ENCODE peak calls at places on chromosome X, in nine cellular contexts. A is tibial nerve; N is Peyer's patch; X is AG09309; D is prostate gland; L is CD8-positive, alpha-beta T cell; U is PC-9; S is coronary artery; Q is BJ. P is an unnamed sample.

GRCh38 chrX:68983004-68983857 is 154.4 kb downstream of the EFNB1 start:
- DNase-seq in S (no peak), D (peak), L (no peak), A (no peak), U (no peak), N (no peak), Q (no peak), X (no peak), P (no peak)

GRCh38 chrX:154748712-154749339 is 2.1 kb downstream of the GAB3 start:
- DNase-seq in Q (no peak), X (no peak), L (peak), N (no peak), U (peak), S (no peak), A (peak), D (no peak), P (no peak)

GRCh38 chrX:132615396-132616131 is 126.7 kb upstream of the MBNL3 start:
- DNase-seq in D (peak), X (no peak), L (no peak), A (peak), U (peak), S (no peak), N (no peak), Q (no peak), P (no peak)

GRCh38 chrX:78625292-78625909 is 33.7 kb downstream of the RTL3 start:
- DNase-seq in L (no peak), A (no peak), S (no peak), N (no peak), X (no peak), Q (no peak), D (no peak), U (no peak), P (no peak)

GRCh38 chrX:79147477-79147876 is 3.0 kb downstream of the GPR174 start:
- DNase-seq in U (no peak), A (no peak), S (no peak), L (no peak), N (no peak), D (no peak), Q (no peak), X (no peak), P (no peak)

GRCh38 chrX:46279214-46279924 is 265.9 kb downstream of the ZNF674 start:
- DNase-seq in S (no peak), X (no peak), Q (no peak), L (no peak), A (no peak), N (no peak), D (no peak), U (no peak), P (no peak)

GRCh38 chrX:50073601-50074000 is 127.2 kb downstream of the AKAP4 start:
- DNase-seq in N (no peak), S (no peak), Q (no peak), A (no peak), L (no peak), U (no peak), D (no peak), X (no peak), P (no peak)

GRCh38 chrX:135185795-135186443 is 14.7 kb upstream of the CT55 start:
- DNase-seq in X (peak), L (peak), N (no peak), Q (peak), D (peak), A (peak), U (peak), S (no peak), P (peak)

GRCh38 chrX:77076896-77077295 is 370.3 kb upstream of the FGF16 start:
- DNase-seq in U (no peak), Q (no peak), X (no peak), N (no peak), L (no peak), A (no peak), D (no peak), S (no peak), P (no peak)

GRCh38 chrX:43508694-43509093 is 147.4 kb upstream of the MAOA start:
- DNase-seq in S (no peak), L (no peak), Q (no peak), A (no peak), U (no peak), D (no peak), N (no peak), X (no peak), P (no peak)

GRCh38 chrX:153397256-153397960 is 3.7 kb downstream of the PNMA6E start:
- DNase-seq in D (no peak), A (no peak), U (no peak), L (no peak), N (no peak), X (no peak), S (no peak), Q (no peak), P (no peak)

GRCh38 chrX:123731258-123731986 is 1.4 kb downstream of the THOC2 start:
- DNase-seq in L (no peak), D (no peak), N (peak), Q (no peak), A (no peak), U (no peak), S (no peak), X (no peak), P (no peak)

GRCh38 chrX:42886519-42886918 is 108.6 kb upstream of the PPP1R2C start:
- DNase-seq in X (no peak), D (no peak), L (no peak), S (no peak), A (no peak), U (no peak), Q (no peak), N (no peak), P (no peak)

GRCh38 chrX:110087485-110088356 is 84.8 kb downstream of the TMEM164 start:
- DNase-seq in L (no peak), X (peak), D (no peak), A (peak), N (no peak), Q (peak), S (no peak), U (peak), P (peak)

GRCh38 chrX:12403474-12404082 is 265.3 kb downstream of the FRMPD4 start:
- DNase-seq in Q (no peak), D (no peak), L (no peak), S (no peak), N (no peak), X (no peak), A (no peak), U (no peak), P (no peak)

GRCh38 chrX:7100022-7100421 is 47.5 kb upstream of the STS start:
- DNase-seq in S (no peak), D (no peak), L (no peak), A (no peak), Q (no peak), X (no peak), N (no peak), U (no peak), P (no peak)

GRCh38 chrX:41441934-41442823 is 5.0 kb upstream of the NYX start:
- DNase-seq in L (peak), N (peak), U (peak), A (peak), Q (peak), X (peak), D (peak), S (peak), P (peak)

GRCh38 chrX:133640161-133641015 is 225.1 kb upstream of the GPC4 start:
- DNase-seq in X (no peak), N (no peak), U (no peak), Q (no peak), A (no peak), D (no peak), S (no peak), L (no peak), P (no peak)

GRCh38 chrX:13159886-13160285 is 115.5 kb upstream of the FAM9C start:
- DNase-seq in A (no peak), Q (no peak), S (no peak), U (no peak), X (no peak), L (no peak), N (no peak), D (no peak), P (no peak)

GRCh38 chrX:48919360-48919821 is 567 bp upstream of the PIM2 start:
- DNase-seq in X (no peak), Q (no peak), N (no peak), A (no peak), U (no peak), S (no peak), L (no peak), D (no peak), P (no peak)

GRCh38 chrX:39903343-39903742 is 194.4 kb downstream of the BCOR start:
- DNase-seq in S (no peak), U (no peak), A (no peak), Q (peak), X (peak), L (no peak), N (no peak), D (no peak), P (no peak)

GRCh38 chrX:118724352-118724751 is 3.1 kb upstream of the IL13RA1 start:
- DNase-seq in Q (no peak), U (no peak), S (no peak), N (no peak), L (no peak), D (no peak), A (no peak), X (no peak), P (no peak)
- H3K4me3 ChIP-seq in Q (no peak), U (no peak), S (no peak), N (no peak), L (no peak), D (no peak), A (no peak), X (no peak), P (no peak)

GRCh38 chrX:56557376-56557929 is 6.0 kb upstream of the UBQLN2 start:
- DNase-seq in N (no peak), L (no peak), D (no peak), U (no peak), A (no peak), S (no peak), X (no peak), Q (no peak), P (no peak)
- H3K4me3 ChIP-seq in N (no peak), L (no peak), D (no peak), U (no peak), A (no peak), S (no peak), X (no peak), Q (no peak), P (no peak)

GRCh38 chrX:74446876-74447275 is 25.6 kb downstream of the SLC16A2 start:
- DNase-seq in S (peak), D (no peak), A (no peak), U (no peak), Q (no peak), N (no peak), L (no peak), X (no peak), P (no peak)

GRCh38 chrX:74449937-74450330 is 28.6 kb downstream of the SLC16A2 start:
- DNase-seq in D (no peak), X (peak), L (no peak), A (no peak), U (no peak), N (no peak), S (no peak), Q (peak), P (no peak)

GRCh38 chrX:74449322-74449936 is 28.1 kb downstream of the SLC16A2 start:
- DNase-seq in N (no peak), Q (no peak), D (peak), S (peak), U (no peak), X (no peak), L (no peak), A (no peak), P (no peak)

GRCh38 chrX:74450803-74451449 is 29.6 kb downstream of the SLC16A2 start:
- DNase-seq in D (no peak), L (no peak), X (peak), U (no peak), Q (peak), A (peak), N (no peak), S (peak), P (peak)

DNA sequence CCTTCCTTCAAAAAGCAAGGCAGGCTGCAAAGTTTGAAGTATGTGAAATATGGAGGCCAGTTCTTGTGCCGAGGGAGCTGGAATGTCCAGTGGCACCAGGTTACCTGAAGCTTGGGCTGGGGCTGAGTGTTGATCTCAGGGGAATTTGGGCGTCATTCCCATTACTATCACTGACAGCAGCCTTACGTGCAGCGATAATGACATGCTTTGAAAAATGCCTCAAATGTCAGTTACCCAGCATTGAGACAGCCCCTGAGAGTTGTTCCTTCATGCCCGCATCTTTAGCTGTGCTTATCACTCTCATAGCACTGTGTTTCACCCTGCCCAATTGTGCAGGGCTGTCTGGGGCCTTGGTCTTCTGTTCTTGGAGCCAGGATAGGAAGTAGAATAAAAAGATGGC is 27.4 kb downstream of the SLC16A2 start:
- DNase-seq in A (no peak), S (peak), U (no peak), Q (no peak), N (no peak), L (no peak), X (no peak), D (no peak), P (no peak)
- H3K4me3 ChIP-seq in A (no peak), S (no peak), U (no peak), Q (no peak), N (no peak), L (no peak), X (no peak), D (no peak), P (no peak)

DNA sequence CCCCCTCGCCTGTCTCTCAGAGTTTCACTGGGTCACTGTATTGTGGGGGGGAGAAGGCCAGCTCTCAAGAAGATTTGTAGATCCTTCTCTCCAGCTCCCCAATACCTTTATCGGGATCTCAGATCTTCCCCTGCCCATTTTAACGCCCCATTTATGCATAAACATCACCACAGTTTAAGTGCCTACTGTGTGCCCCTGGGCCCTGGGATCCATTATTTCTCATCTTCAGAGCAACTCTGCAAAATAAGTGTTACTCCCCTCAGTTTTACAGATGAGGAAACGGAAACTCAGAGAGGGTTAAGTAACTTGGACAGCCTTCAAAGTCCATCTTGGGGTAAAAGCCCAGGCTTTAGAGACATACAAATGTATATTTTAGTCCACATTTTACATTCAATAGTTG is 421 bp upstream of the IGSF1 start:
- DNase-seq in N (no peak), U (no peak), L (no peak), A (no peak), X (no peak), D (no peak), S (no peak), Q (no peak), P (no peak)
- H3K4me3 ChIP-seq in N (no peak), U (no peak), L (no peak), A (no peak), X (no peak), D (no peak), S (peak), Q (no peak), P (no peak)

GRCh38 chrX:23667239-23668177 is at the start of gene PRDX4:
- DNase-seq in N (peak), X (peak), U (peak), D (peak), S (peak), A (peak), L (peak), Q (peak), P (peak)
- H3K4me3 ChIP-seq in N (peak), X (peak), U (peak), D (peak), S (peak), A (peak), L (peak), Q (peak), P (peak)

DNA sequence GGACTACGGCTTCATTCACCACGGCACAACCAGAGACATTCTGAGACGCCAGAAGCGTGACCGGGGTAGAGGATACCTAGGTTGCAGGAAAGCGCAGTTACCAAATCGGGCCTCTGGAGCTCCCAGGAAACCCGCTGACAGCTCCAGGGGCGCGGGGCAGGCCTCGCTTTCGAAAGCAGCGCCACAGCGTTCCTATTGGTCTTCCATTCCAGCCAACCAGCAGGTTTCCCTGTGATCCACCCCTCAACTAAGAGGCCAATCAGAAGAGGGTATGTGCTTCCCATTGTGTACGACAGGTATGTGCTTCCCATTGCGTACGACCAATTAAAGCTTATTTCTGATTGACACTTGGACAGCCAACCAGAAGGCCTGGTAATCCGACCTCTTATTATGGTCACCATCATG is 14.9 kb downstream of the SNX12 start:
- DNase-seq in U (no peak), N (no peak), Q (no peak), D (no peak), L (no peak), X (no peak), S (no peak), A (no peak), P (no peak)
- H3K4me3 ChIP-seq in U (no peak), N (no peak), Q (no peak), D (no peak), L (no peak), X (no peak), S (no peak), A (no peak), P (no peak)

DNA sequence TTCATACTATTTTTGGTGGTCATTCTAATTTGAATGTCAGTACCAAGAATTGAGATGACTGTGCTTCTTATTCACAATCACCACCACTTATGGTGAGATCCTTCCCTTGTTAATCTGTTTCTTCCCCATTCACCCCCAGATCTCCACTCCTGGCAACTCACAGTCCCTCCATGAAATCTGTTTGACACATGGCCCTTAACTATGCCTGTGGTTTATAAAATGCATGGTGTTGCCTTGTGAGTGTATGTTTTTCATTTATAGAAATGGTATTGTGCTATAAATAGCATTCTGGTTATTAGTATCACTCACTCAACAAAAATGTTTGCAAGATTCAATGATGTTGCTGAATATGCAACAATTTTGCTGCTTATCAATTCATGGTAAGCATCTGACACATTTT is 131.0 kb downstream of the PRKX start:
- DNase-seq in U (no peak), X (no peak), Q (no peak), S (no peak), D (no peak), A (no peak), L (no peak), N (no peak), P (no peak)
- H3K4me3 ChIP-seq in U (no peak), X (no peak), Q (no peak), S (no peak), D (no peak), A (no peak), L (no peak), N (no peak), P (no peak)

GRCh38 chrX:130053236-130053635 is 57.1 kb downstream of the ELF4 start:
- DNase-seq in L (no peak), S (no peak), U (no peak), D (no peak), N (no peak), X (no peak), A (no peak), Q (no peak), P (no peak)

GRCh38 chrX:130055103-130055502 is 55.2 kb downstream of the ELF4 start:
- DNase-seq in Q (peak), L (no peak), N (no peak), D (no peak), U (no peak), S (no peak), A (no peak), X (peak), P (no peak)

GRCh38 chrX:130048686-130049222 is 61.5 kb downstream of the ELF4 start:
- DNase-seq in D (no peak), A (no peak), X (no peak), Q (no peak), N (no peak), U (no peak), L (no peak), S (no peak), P (no peak)

GRCh38 chrX:130049821-130050220 is 60.5 kb downstream of the ELF4 start:
- DNase-seq in S (no peak), N (no peak), L (no peak), A (no peak), U (no peak), D (no peak), X (no peak), Q (no peak), P (no peak)

DNA sequence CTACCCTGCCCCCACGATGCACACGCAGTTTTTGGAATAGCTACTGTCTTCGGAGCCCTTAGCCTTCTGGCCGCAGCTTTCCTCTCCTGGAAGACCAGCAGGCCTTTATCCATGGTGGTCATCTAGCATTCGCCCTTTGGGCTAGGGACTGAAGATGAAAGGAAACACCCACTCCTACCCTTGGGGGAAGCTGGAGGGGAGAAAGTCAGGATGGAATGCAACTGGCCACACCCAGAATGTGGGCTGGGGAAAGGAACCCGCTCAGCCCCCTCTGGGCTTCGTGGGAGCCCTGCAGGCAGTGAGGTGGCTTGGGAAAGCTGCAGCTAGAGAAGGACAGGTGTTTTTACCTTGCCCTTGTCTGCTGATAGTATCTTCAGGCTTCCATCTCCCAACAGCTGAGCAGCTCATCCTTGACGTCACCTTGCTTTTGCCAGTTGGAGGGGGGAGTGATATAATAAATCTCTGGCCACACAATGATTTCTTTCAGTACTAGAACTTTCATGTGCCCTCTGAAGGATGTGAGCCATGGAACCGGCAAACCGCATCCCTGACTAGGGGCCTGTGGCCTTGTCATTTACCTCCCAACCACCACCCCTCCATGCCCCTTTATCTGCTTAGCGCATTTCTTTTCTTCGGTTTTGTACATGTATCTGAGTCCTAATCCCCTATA is 59.0 kb downstream of the ELF4 start:
- DNase-seq in X (no peak), L (no peak), D (no peak), S (no peak), A (no peak), N (no peak), U (no peak), Q (no peak), P (no peak)
- H3K4me3 ChIP-seq in X (no peak), L (no peak), D (no peak), S (no peak), A (no peak), N (no peak), U (no peak), Q (no peak), P (no peak)

P was measured in skeletal muscle cell.